ENCODE peak calls at places on chromosomes 12 and 14, in six cellular contexts. One of them, this sample, is unnamed.

GRCh38 chr14:48936881-48937280 is 649.3 kb downstream of the RPS29 start:
- DNase-seq in left ventricle myocardium inferior: no peak
- DNase-seq in cardiac muscle cell: no peak
- DNase-seq in lung: no peak
- DNase-seq in HCT116: no peak
- DNase-seq in Panc1: no peak
- DNase-seq in this sample: no peak

GRCh38 chr12:91877461-91878230 is 268.0 kb downstream of the BTG1 start:
- DNase-seq in Panc1: no peak
- DNase-seq in lung: no peak
- DNase-seq in HCT116: no peak
- DNase-seq in cardiac muscle cell: no peak
- DNase-seq in left ventricle myocardium inferior: no peak
- DNase-seq in this sample: no peak

GRCh38 chr14:103713304-103714062 is 1.8 kb downstream of the XRCC3 start:
- DNase-seq in HCT116: no peak
- DNase-seq in lung: no peak
- DNase-seq in cardiac muscle cell: no peak
- DNase-seq in left ventricle myocardium inferior: no peak
- DNase-seq in Panc1: no peak
- DNase-seq in this sample: no peak

GRCh38 chr12:49331360-49332222 is 5.4 kb downstream of the C1QL4 start:
- DNase-seq in left ventricle myocardium inferior: peak
- DNase-seq in lung: peak
- DNase-seq in Panc1: no peak
- DNase-seq in cardiac muscle cell: peak
- DNase-seq in HCT116: peak
- DNase-seq in this sample: peak

GRCh38 chr12:12804011-12804410 is 9.1 kb upstream of the DDX47 start:
- DNase-seq in Panc1: no peak
- DNase-seq in left ventricle myocardium inferior: no peak
- DNase-seq in cardiac muscle cell: no peak
- DNase-seq in lung: no peak
- DNase-seq in HCT116: no peak
- DNase-seq in this sample: no peak

GRCh38 chr12:6790496-6791150 is 1.3 kb downstream of the CD4 start:
- DNase-seq in left ventricle myocardium inferior: no peak
- DNase-seq in cardiac muscle cell: no peak
- DNase-seq in HCT116: no peak
- DNase-seq in Panc1: no peak
- DNase-seq in lung: no peak
- DNase-seq in this sample: no peak

GRCh38 chr12:109894939-109895338 is 5.1 kb upstream of the TCHP start:
- DNase-seq in Panc1: no peak
- DNase-seq in left ventricle myocardium inferior: no peak
- DNase-seq in cardiac muscle cell: no peak
- DNase-seq in HCT116: no peak
- DNase-seq in lung: no peak
- DNase-seq in this sample: no peak

GRCh38 chr14:91315844-91316267 is 71.4 kb upstream of the GPR68 start:
- DNase-seq in cardiac muscle cell: no peak
- DNase-seq in HCT116: no peak
- DNase-seq in Panc1: no peak
- DNase-seq in left ventricle myocardium inferior: no peak
- DNase-seq in lung: no peak
- DNase-seq in this sample: no peak

GRCh38 chr14:100306506-100307214 is 416 bp upstream of the SLC25A29 start:
- DNase-seq in left ventricle myocardium inferior: peak
- DNase-seq in lung: peak
- DNase-seq in HCT116: peak
- DNase-seq in Panc1: no peak
- DNase-seq in cardiac muscle cell: peak
- DNase-seq in this sample: peak

GRCh38 chr14:43729149-43729548 is 777.9 kb downstream of the FSCB start:
- DNase-seq in cardiac muscle cell: no peak
- DNase-seq in lung: no peak
- DNase-seq in left ventricle myocardium inferior: no peak
- DNase-seq in Panc1: no peak
- DNase-seq in HCT116: no peak
- DNase-seq in this sample: no peak

GRCh38 chr14:82855912-82856381 is 1322.3 kb upstream of the SEL1L start:
- DNase-seq in left ventricle myocardium inferior: no peak
- DNase-seq in cardiac muscle cell: peak
- DNase-seq in Panc1: no peak
- DNase-seq in lung: no peak
- DNase-seq in HCT116: no peak
- DNase-seq in this sample: no peak

GRCh38 chr14:104184911-104185499 is 46.6 kb downstream of the KIF26A start:
- DNase-seq in HCT116: no peak
- DNase-seq in cardiac muscle cell: no peak
- DNase-seq in Panc1: no peak
- DNase-seq in lung: no peak
- DNase-seq in left ventricle myocardium inferior: peak
- DNase-seq in this sample: no peak

GRCh38 chr14:92759679-92760523 is 11.5 kb upstream of the LGMN start:
- DNase-seq in cardiac muscle cell: no peak
- DNase-seq in HCT116: no peak
- DNase-seq in lung: no peak
- DNase-seq in left ventricle myocardium inferior: no peak
- DNase-seq in Panc1: no peak
- DNase-seq in this sample: no peak

GRCh38 chr12:43038991-43039390 is 449.4 kb upstream of the PRICKLE1 start:
- DNase-seq in lung: no peak
- DNase-seq in cardiac muscle cell: no peak
- DNase-seq in HCT116: no peak
- DNase-seq in Panc1: no peak
- DNase-seq in left ventricle myocardium inferior: no peak
- DNase-seq in this sample: no peak

GRCh38 chr12:80490329-80490728 is 46.3 kb downstream of the PTPRQ start:
- DNase-seq in lung: no peak
- DNase-seq in Panc1: no peak
- DNase-seq in HCT116: no peak
- DNase-seq in left ventricle myocardium inferior: no peak
- DNase-seq in cardiac muscle cell: peak
- DNase-seq in this sample: no peak

GRCh38 chr12:121826318-121826954 is 22.6 kb downstream of the SETD1B start:
- DNase-seq in cardiac muscle cell: no peak
- DNase-seq in left ventricle myocardium inferior: no peak
- DNase-seq in lung: no peak
- DNase-seq in Panc1: no peak
- DNase-seq in HCT116: no peak
- DNase-seq in this sample: no peak

GRCh38 chr14:21069388-21070082 is 569 bp upstream of the ARHGEF40 start:
- DNase-seq in HCT116: no peak
- DNase-seq in lung: no peak
- DNase-seq in cardiac muscle cell: no peak
- DNase-seq in left ventricle myocardium inferior: peak
- DNase-seq in Panc1: no peak
- DNase-seq in this sample: no peak

GRCh38 chr14:50122291-50122690 is 5.9 kb upstream of the VCPKMT start:
- DNase-seq in Panc1: no peak
- DNase-seq in HCT116: no peak
- DNase-seq in lung: no peak
- DNase-seq in left ventricle myocardium inferior: no peak
- DNase-seq in cardiac muscle cell: no peak
- DNase-seq in this sample: no peak

GRCh38 chr12:69052613-69053408 is 119.8 kb upstream of the CPM start:
- DNase-seq in left ventricle myocardium inferior: no peak
- DNase-seq in cardiac muscle cell: no peak
- DNase-seq in Panc1: no peak
- DNase-seq in HCT116: peak
- DNase-seq in lung: peak
- DNase-seq in this sample: no peak

GRCh38 chr12:102702447-102703114 is 214.5 kb downstream of the PAH start:
- DNase-seq in left ventricle myocardium inferior: no peak
- DNase-seq in Panc1: no peak
- DNase-seq in cardiac muscle cell: peak
- DNase-seq in HCT116: peak
- DNase-seq in lung: peak
- DNase-seq in this sample: peak

DNA sequence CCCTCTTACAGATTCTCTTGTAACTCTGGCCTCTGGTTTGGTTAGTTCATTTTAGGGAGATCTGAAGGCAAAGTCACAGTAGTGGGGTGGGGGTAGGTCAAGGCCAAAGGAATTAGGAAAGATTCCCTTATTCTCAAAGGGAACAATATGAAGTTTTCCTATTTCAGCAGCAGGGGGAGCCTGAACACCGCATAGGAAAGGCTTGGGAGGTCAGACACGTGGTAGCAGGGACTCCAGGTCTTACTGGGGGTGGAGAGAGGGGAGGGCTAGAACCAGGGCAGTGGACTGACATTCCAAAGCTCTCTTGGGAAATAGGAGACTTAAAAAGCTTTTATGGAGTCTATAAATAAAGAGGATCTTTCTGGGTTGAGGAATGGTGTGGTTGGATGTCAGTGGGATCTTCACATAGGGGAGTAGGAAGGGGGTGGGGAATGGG is 1.3 kb downstream of the ZC3H10 start:
- DNase-seq in Panc1: no peak
- DNase-seq in HCT116: peak
- DNase-seq in lung: peak
- DNase-seq in left ventricle myocardium inferior: peak
- DNase-seq in cardiac muscle cell: peak
- DNase-seq in this sample: peak
- H3K4me3 ChIP-seq in Panc1: peak
- H3K4me3 ChIP-seq in HCT116: peak
- H3K4me3 ChIP-seq in lung: no peak
- H3K4me3 ChIP-seq in left ventricle myocardium inferior: peak
- H3K4me3 ChIP-seq in cardiac muscle cell: peak
- H3K4me3 ChIP-seq in this sample: peak

GRCh38 chr12:122867701-122868461 is 28.0 kb downstream of the VPS37B start:
- DNase-seq in lung: no peak
- DNase-seq in Panc1: no peak
- DNase-seq in HCT116: no peak
- DNase-seq in cardiac muscle cell: no peak
- DNase-seq in left ventricle myocardium inferior: peak
- DNase-seq in this sample: peak

GRCh38 chr12:122864894-122865253 is 29.6 kb downstream of the HIP1R start:
- DNase-seq in cardiac muscle cell: no peak
- DNase-seq in left ventricle myocardium inferior: no peak
- DNase-seq in lung: no peak
- DNase-seq in HCT116: no peak
- DNase-seq in Panc1: no peak
- DNase-seq in this sample: no peak

GRCh38 chr12:122866379-122866778 is 29.5 kb downstream of the VPS37B start:
- DNase-seq in left ventricle myocardium inferior: no peak
- DNase-seq in cardiac muscle cell: no peak
- DNase-seq in lung: no peak
- DNase-seq in HCT116: no peak
- DNase-seq in Panc1: no peak
- DNase-seq in this sample: no peak

GRCh38 chr12:122866950-122867607 is 28.8 kb downstream of the VPS37B start:
- DNase-seq in HCT116: no peak
- DNase-seq in cardiac muscle cell: no peak
- DNase-seq in left ventricle myocardium inferior: no peak
- DNase-seq in Panc1: no peak
- DNase-seq in lung: no peak
- DNase-seq in this sample: no peak

GRCh38 chr12:122865268-122866231 is 30.3 kb downstream of the HIP1R start:
- DNase-seq in left ventricle myocardium inferior: peak
- DNase-seq in lung: no peak
- DNase-seq in cardiac muscle cell: peak
- DNase-seq in Panc1: no peak
- DNase-seq in HCT116: peak
- DNase-seq in this sample: peak
- TF ChIP-seq CTCF in left ventricle myocardium inferior: peak
- TF ChIP-seq CTCF in lung: no peak
- TF ChIP-seq CTCF in cardiac muscle cell: peak
- TF ChIP-seq CTCF in Panc1: peak
- TF ChIP-seq CTCF in HCT116: peak
- TF ChIP-seq CTCF in this sample: no peak

GRCh38 chr14:105422695-105423487 is 3.3 kb downstream of the MTA1 start:
- DNase-seq in Panc1: no peak
- DNase-seq in HCT116: no peak
- DNase-seq in lung: no peak
- DNase-seq in cardiac muscle cell: no peak
- DNase-seq in left ventricle myocardium inferior: no peak
- DNase-seq in this sample: no peak

GRCh38 chr14:105423488-105424195 is 4.0 kb downstream of the MTA1 start:
- DNase-seq in Panc1: no peak
- DNase-seq in lung: no peak
- DNase-seq in left ventricle myocardium inferior: no peak
- DNase-seq in cardiac muscle cell: no peak
- DNase-seq in HCT116: no peak
- DNase-seq in this sample: no peak

GRCh38 chr14:105420976-105421674 is 1.5 kb downstream of the MTA1 start:
- DNase-seq in lung: no peak
- DNase-seq in left ventricle myocardium inferior: no peak
- DNase-seq in HCT116: no peak
- DNase-seq in cardiac muscle cell: no peak
- DNase-seq in Panc1: no peak
- DNase-seq in this sample: no peak

GRCh38 chr14:105420141-105420975 is 731 bp downstream of the MTA1 start:
- DNase-seq in HCT116: no peak
- DNase-seq in Panc1: no peak
- DNase-seq in lung: no peak
- DNase-seq in cardiac muscle cell: no peak
- DNase-seq in left ventricle myocardium inferior: no peak
- DNase-seq in this sample: no peak

DNA sequence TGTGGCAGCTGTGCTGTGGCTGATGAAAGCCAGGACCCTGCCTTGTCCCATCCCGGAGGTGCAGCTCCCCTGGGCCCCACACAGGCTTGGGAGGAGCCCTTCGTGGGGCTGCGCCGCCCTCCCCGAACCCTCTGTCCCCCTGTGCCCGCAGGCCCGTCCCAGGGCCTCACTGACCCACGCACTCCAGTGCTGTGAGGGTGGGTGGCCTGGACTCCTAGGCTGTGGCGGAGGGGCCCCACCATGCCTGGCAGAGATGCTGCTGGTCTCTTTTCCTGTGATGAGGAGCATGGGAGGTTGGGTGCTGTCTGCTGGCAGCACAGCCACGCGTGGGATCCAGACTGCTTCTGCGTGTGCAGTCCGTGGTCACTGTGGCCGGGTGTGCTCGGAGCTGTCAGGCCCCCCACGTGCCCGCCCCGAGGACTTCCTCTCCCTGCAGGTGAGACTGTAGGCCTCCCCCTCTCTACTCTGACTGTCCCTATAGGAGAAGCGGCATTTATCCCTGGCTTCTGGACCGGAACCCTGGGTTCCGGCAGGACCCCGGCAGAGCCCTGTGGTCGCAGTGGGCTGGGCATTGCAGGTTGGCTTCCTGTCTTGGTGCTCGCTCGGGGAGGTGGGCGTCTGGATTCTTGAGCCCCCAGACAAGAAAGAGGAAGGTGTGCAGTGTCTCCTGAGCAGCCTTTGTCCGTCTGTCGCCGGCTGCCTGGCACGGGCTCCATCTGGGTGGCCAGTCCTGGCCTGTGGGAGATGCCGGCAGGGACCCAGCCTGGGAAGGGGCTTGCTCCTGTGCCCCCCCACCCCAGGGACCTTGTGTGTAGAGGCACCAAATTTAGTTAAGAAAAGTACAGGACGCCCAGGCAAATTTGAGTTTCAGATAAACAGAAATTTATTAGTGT is 2.3 kb downstream of the MTA1 start:
- DNase-seq in left ventricle myocardium inferior: no peak
- DNase-seq in HCT116: no peak
- DNase-seq in cardiac muscle cell: no peak
- DNase-seq in lung: no peak
- DNase-seq in Panc1: no peak
- DNase-seq in this sample: no peak
- H3K4me3 ChIP-seq in left ventricle myocardium inferior: peak
- H3K4me3 ChIP-seq in HCT116: peak
- H3K4me3 ChIP-seq in cardiac muscle cell: no peak
- H3K4me3 ChIP-seq in lung: no peak
- H3K4me3 ChIP-seq in Panc1: peak
- H3K4me3 ChIP-seq in this sample: peak

GRCh38 chr12:90013409-90013808 is 304.8 kb upstream of the ATP2B1 start:
- DNase-seq in Panc1: peak
- DNase-seq in lung: no peak
- DNase-seq in HCT116: no peak
- DNase-seq in cardiac muscle cell: no peak
- DNase-seq in left ventricle myocardium inferior: no peak
- DNase-seq in this sample: no peak
- TF ChIP-seq CTCF in Panc1: peak
- TF ChIP-seq CTCF in lung: no peak
- TF ChIP-seq CTCF in HCT116: peak
- TF ChIP-seq CTCF in cardiac muscle cell: peak
- TF ChIP-seq CTCF in left ventricle myocardium inferior: peak
- TF ChIP-seq CTCF in this sample: no peak

This sample was measured in tibial artery.